ENCODE peak calls at places on chromosomes 1 and 21, in ten cellular contexts. F is NCI-H1105 treated with DMSO at 0.1 percent for 48 hours; Y is fibroblast of pulmonary artery; D is activated effector memory CD4-positive, alpha-beta T cell treated with Interleukin-2 at 50 U/mL for 16 hours; K is activated CD4-positive, alpha-beta T cell treated with anti-CD3 and anti-CD28 coated beads, Interleukin-2, amount 50 U/mL, for 1 hour; R is left ventricle myocardium inferior; B is stimulated activated CD8-positive, alpha-beta memory T cell treated with anti-CD3 and anti-CD28 coated beads, Interleukin-7, amount 100 ng/mL, for 24 hours; J is T1000; W is activated T-cell treated with anti-CD3 and anti-CD28 coated beads for 48 hours; S is activated CD8-positive, alpha-beta memory T cell treated with anti-CD3 and anti-CD28 coated beads for 1 hour. Q is an unnamed sample.

GRCh38 chr1:167090289-167090942 is at the start of gene GPA33:
- DNase-seq in B (no peak), S (no peak), D (no peak), R (no peak), F (no peak), W (no peak), K (no peak), J (no peak), Y (no peak), Q (no peak)

GRCh38 chr21:37905291-37905690 is 11.0 kb downstream of the KCNJ6 start:
- DNase-seq in S (no peak), R (no peak), F (no peak), Y (no peak), J (no peak), K (no peak), B (no peak), D (no peak), W (no peak), Q (no peak)

GRCh38 chr1:79811173-79811572 is 804.6 kb upstream of the ADGRL4 start:
- DNase-seq in S (no peak), W (no peak), K (no peak), Y (peak), D (no peak), B (no peak), F (no peak), J (no peak), R (no peak), Q (no peak)

GRCh38 chr1:96416690-96417444 is 304.7 kb upstream of the PTBP2 start:
- DNase-seq in F (no peak), R (no peak), W (no peak), J (no peak), B (no peak), Y (peak), D (no peak), S (no peak), K (no peak), Q (no peak)

GRCh38 chr1:169886931-169887330 is 6.8 kb downstream of the SCYL3 start:
- DNase-seq in Y (no peak), K (no peak), W (no peak), D (no peak), F (no peak), S (no peak), J (no peak), B (no peak), R (no peak), Q (no peak)

GRCh38 chr1:222928212-222928611 is 113.4 kb downstream of the DISP1 start:
- DNase-seq in K (no peak), S (no peak), B (no peak), F (peak), W (no peak), R (peak), D (no peak), J (no peak), Y (peak), Q (peak)

GRCh38 chr1:232789660-232790059 is 15.6 kb upstream of the MAP10 start:
- DNase-seq in K (no peak), Y (no peak), F (no peak), R (no peak), W (no peak), B (no peak), J (no peak), S (no peak), D (no peak), Q (no peak)

GRCh38 chr1:67759692-67760029 is 73.6 kb downstream of the GNG12 start:
- DNase-seq in J (no peak), W (no peak), R (no peak), D (no peak), Y (no peak), K (no peak), F (no peak), S (no peak), B (no peak), Q (no peak)

GRCh38 chr21:43809853-43810504 is 20.6 kb downstream of the RRP1 start:
- DNase-seq in B (no peak), S (no peak), Y (no peak), F (no peak), R (no peak), D (no peak), J (no peak), K (no peak), W (no peak), Q (no peak)

GRCh38 chr1:159015440-159015909 is 5.8 kb downstream of the IFI16 start:
- DNase-seq in S (peak), J (no peak), F (no peak), Y (peak), W (peak), K (peak), D (peak), R (peak), B (no peak), Q (peak)

GRCh38 chr1:226551299-226551698 is 2.7 kb downstream of the STUM start:
- DNase-seq in R (no peak), D (no peak), J (no peak), S (no peak), Y (no peak), B (no peak), F (peak), K (no peak), W (no peak), Q (no peak)

GRCh38 chr1:221925947-221926346 is 184.1 kb upstream of the DUSP10 start:
- DNase-seq in Y (no peak), D (no peak), W (no peak), F (no peak), J (no peak), S (no peak), R (no peak), B (no peak), K (no peak), Q (no peak)

GRCh38 chr1:47183308-47184089 is 6.3 kb downstream of the PDZK1IP1 start:
- DNase-seq in B (no peak), F (no peak), W (no peak), D (no peak), Y (no peak), R (no peak), K (no peak), S (no peak), J (no peak), Q (no peak)

GRCh38 chr21:45538381-45539045 is 3.7 kb downstream of the SLC19A1 start:
- DNase-seq in K (no peak), W (no peak), J (no peak), F (no peak), D (no peak), Y (no peak), B (no peak), R (peak), S (no peak), Q (peak)

GRCh38 chr21:25509862-25510261 is 97.4 kb downstream of the MRPL39 start:
- DNase-seq in Y (no peak), J (no peak), D (no peak), K (no peak), F (no peak), R (no peak), S (no peak), B (no peak), W (no peak), Q (no peak)

GRCh38 chr1:223776075-223776814 is 63.9 kb downstream of the CAPN2 start:
- DNase-seq in S (peak), F (no peak), J (no peak), K (no peak), W (peak), Y (peak), R (no peak), B (no peak), D (peak), Q (no peak)

GRCh38 chr1:87463917-87464565 is 135.4 kb downstream of the LMO4 start:
- DNase-seq in B (no peak), D (no peak), S (no peak), F (no peak), R (no peak), K (no peak), Y (peak), J (no peak), W (no peak), Q (no peak)

GRCh38 chr1:24743404-24744211 is 1.6 kb upstream of the CLIC4 start:
- DNase-seq in R (no peak), Y (peak), F (no peak), W (no peak), J (peak), B (no peak), D (no peak), K (no peak), S (no peak), Q (no peak)

GRCh38 chr1:201153474-201154388 is 543 bp downstream of the TMEM9 start:
- DNase-seq in J (peak), R (no peak), Y (no peak), S (no peak), K (no peak), B (no peak), W (no peak), F (peak), D (no peak), Q (no peak)

GRCh38 chr1:60703155-60703554 is 379.2 kb upstream of the NFIA start:
- DNase-seq in S (no peak), K (no peak), B (no peak), F (no peak), W (no peak), D (no peak), J (no peak), Y (no peak), R (no peak), Q (no peak)

GRCh38 chr1:178376008-178376407 is 120.8 kb downstream of the CLEC20A start:
- DNase-seq in R (no peak), D (no peak), Y (no peak), W (no peak), S (no peak), F (no peak), K (no peak), B (no peak), J (no peak), Q (no peak)

GRCh38 chr1:14970115-14970798 is 183.3 kb upstream of the TMEM51 start:
- DNase-seq in K (no peak), W (peak), S (no peak), R (peak), D (no peak), F (no peak), Y (peak), B (no peak), J (peak), Q (no peak)

GRCh38 chr1:182614796-182615451 is 10.7 kb upstream of the RGS16 start:
- DNase-seq in F (no peak), K (peak), R (peak), D (peak), B (no peak), S (peak), Y (peak), W (peak), J (peak), Q (peak)

GRCh38 chr21:41164981-41165650 is 2.8 kb upstream of the BACE2 start:
- DNase-seq in D (no peak), Y (peak), J (no peak), R (no peak), B (no peak), W (no peak), F (no peak), S (no peak), K (no peak), Q (no peak)

GRCh38 chr1:210001751-210002150 is 63.7 kb downstream of the SYT14 start:
- DNase-seq in K (no peak), F (no peak), S (no peak), J (no peak), D (no peak), Y (peak), R (no peak), W (no peak), B (no peak), Q (no peak)

GRCh38 chr1:46735708-46736324 is 16.9 kb upstream of the EFCAB14 start:
- DNase-seq in S (no peak), K (no peak), W (no peak), F (no peak), R (no peak), J (no peak), B (no peak), Y (peak), D (no peak), Q (no peak)

GRCh38 chr1:175319112-175319911 is 126.7 kb upstream of the KIAA0040 start:
- DNase-seq in J (no peak), K (peak), B (peak), F (peak), Y (peak), S (peak), D (peak), R (peak), W (peak), Q (peak)